ENCODE peak calls at places on chromosomes 4 and X, in nine cellular contexts. One of them, this sample, is unnamed.

GRCh38 chr4:26020083-26020668 is 106.2 kb downstream of the SMIM20 start:
- DNase-seq in OCI-LY7: no peak
- DNase-seq in SK-N-SH: no peak
- DNase-seq in hepatocyte: peak; percentile 27
- DNase-seq in MM.1S: no peak
- DNase-seq in neural progenitor cell: no peak
- DNase-seq in HCT116: no peak
- DNase-seq in GM23338: no peak
- DNase-seq in PC-3: peak; percentile 12
- DNase-seq in this sample: peak; percentile 91

GRCh38 chr4:113057891-113058290 is 8.4 kb downstream of the ANK2 start:
- DNase-seq in HCT116: peak; percentile 7
- DNase-seq in PC-3: peak; percentile 67
- DNase-seq in hepatocyte: no peak
- DNase-seq in MM.1S: no peak
- DNase-seq in OCI-LY7: no peak
- DNase-seq in SK-N-SH: no peak
- DNase-seq in GM23338: no peak
- DNase-seq in neural progenitor cell: no peak
- DNase-seq in this sample: peak; percentile 51

GRCh38 chrX:66005832-66006449 is 33.9 kb downstream of the VSIG4 start:
- DNase-seq in neural progenitor cell: no peak
- DNase-seq in HCT116: no peak
- DNase-seq in PC-3: no peak
- DNase-seq in GM23338: no peak
- DNase-seq in hepatocyte: no peak
- DNase-seq in MM.1S: no peak
- DNase-seq in OCI-LY7: no peak
- DNase-seq in SK-N-SH: no peak
- DNase-seq in this sample: no peak

GRCh38 chr4:2931765-2932560 is 31.2 kb downstream of the NOP14 start:
- DNase-seq in PC-3: no peak
- DNase-seq in MM.1S: no peak
- DNase-seq in neural progenitor cell: no peak
- DNase-seq in hepatocyte: no peak
- DNase-seq in SK-N-SH: no peak
- DNase-seq in HCT116: no peak
- DNase-seq in GM23338: peak; percentile 63
- DNase-seq in OCI-LY7: peak; percentile 82
- DNase-seq in this sample: no peak

GRCh38 chrX:100353326-100353725 is 56.7 kb downstream of the PCDH19 start:
- DNase-seq in hepatocyte: no peak
- DNase-seq in OCI-LY7: no peak
- DNase-seq in GM23338: no peak
- DNase-seq in SK-N-SH: no peak
- DNase-seq in PC-3: no peak
- DNase-seq in neural progenitor cell: no peak
- DNase-seq in MM.1S: no peak
- DNase-seq in HCT116: no peak
- DNase-seq in this sample: no peak

GRCh38 chr4:87092389-87093141 is 127.9 kb downstream of the KLHL8 start:
- DNase-seq in SK-N-SH: peak; percentile 40
- DNase-seq in OCI-LY7: peak; percentile 30
- DNase-seq in GM23338: no peak
- DNase-seq in neural progenitor cell: no peak
- DNase-seq in hepatocyte: peak; percentile 82
- DNase-seq in PC-3: peak; percentile 94
- DNase-seq in MM.1S: no peak
- DNase-seq in HCT116: peak; percentile 52
- DNase-seq in this sample: peak; percentile 95

GRCh38 chr4:153233761-153234371 is 29.6 kb downstream of the TRIM2 start:
- DNase-seq in HCT116: peak; percentile 78
- DNase-seq in OCI-LY7: no peak
- DNase-seq in SK-N-SH: no peak
- DNase-seq in GM23338: no peak
- DNase-seq in neural progenitor cell: no peak
- DNase-seq in PC-3: peak; percentile 90
- DNase-seq in MM.1S: no peak
- DNase-seq in hepatocyte: peak; percentile 33
- DNase-seq in this sample: peak; percentile 95

GRCh38 chr4:48578132-48578964 is 88.3 kb downstream of the ZAR1 start:
- DNase-seq in neural progenitor cell: peak; percentile 75
- DNase-seq in hepatocyte: peak; percentile 82
- DNase-seq in HCT116: peak; percentile 36
- DNase-seq in OCI-LY7: peak; percentile 72
- DNase-seq in PC-3: peak; percentile 67
- DNase-seq in GM23338: peak; percentile 81
- DNase-seq in MM.1S: peak; percentile 47
- DNase-seq in SK-N-SH: peak; percentile 59
- DNase-seq in this sample: peak; percentile 81

GRCh38 chr4:111475001-111475400 is 670.3 kb upstream of the FAM241A start:
- DNase-seq in GM23338: peak; percentile 85
- DNase-seq in HCT116: peak; percentile 38
- DNase-seq in SK-N-SH: peak; percentile 1
- DNase-seq in MM.1S: no peak
- DNase-seq in neural progenitor cell: peak; percentile 72
- DNase-seq in hepatocyte: peak; percentile 69
- DNase-seq in PC-3: peak; percentile 52
- DNase-seq in OCI-LY7: no peak
- DNase-seq in this sample: peak; percentile 55

GRCh38 chr4:140343303-140343702 is 30.1 kb upstream of the SCOC start:
- DNase-seq in GM23338: no peak
- DNase-seq in MM.1S: no peak
- DNase-seq in OCI-LY7: no peak
- DNase-seq in SK-N-SH: no peak
- DNase-seq in PC-3: peak; percentile 33
- DNase-seq in HCT116: peak; percentile 31
- DNase-seq in neural progenitor cell: no peak
- DNase-seq in hepatocyte: peak; percentile 85
- DNase-seq in this sample: no peak

GRCh38 chr4:84167579-84167978 is 331.5 kb downstream of the NKX6-1 start:
- DNase-seq in HCT116: no peak
- DNase-seq in neural progenitor cell: peak; percentile 68
- DNase-seq in GM23338: peak; percentile 71
- DNase-seq in MM.1S: no peak
- DNase-seq in SK-N-SH: no peak
- DNase-seq in OCI-LY7: no peak
- DNase-seq in hepatocyte: peak; percentile 10
- DNase-seq in PC-3: no peak
- DNase-seq in this sample: peak; percentile 7

GRCh38 chrX:42097491-42097890 is 174.1 kb upstream of the CASK start:
- DNase-seq in GM23338: no peak
- DNase-seq in HCT116: no peak
- DNase-seq in OCI-LY7: no peak
- DNase-seq in SK-N-SH: no peak
- DNase-seq in PC-3: no peak
- DNase-seq in hepatocyte: no peak
- DNase-seq in MM.1S: no peak
- DNase-seq in neural progenitor cell: no peak
- DNase-seq in this sample: no peak

GRCh38 chr4:176443117-176443516 is 123.4 kb downstream of the SPCS3 start:
- DNase-seq in neural progenitor cell: no peak
- DNase-seq in SK-N-SH: no peak
- DNase-seq in GM23338: no peak
- DNase-seq in OCI-LY7: no peak
- DNase-seq in MM.1S: no peak
- DNase-seq in HCT116: peak; percentile 56
- DNase-seq in PC-3: peak; percentile 89
- DNase-seq in hepatocyte: no peak
- DNase-seq in this sample: peak; percentile 92

GRCh38 chrX:15973941-15974340 is 119.3 kb upstream of the AP1S2 start:
- DNase-seq in hepatocyte: no peak
- DNase-seq in neural progenitor cell: no peak
- DNase-seq in HCT116: no peak
- DNase-seq in PC-3: no peak
- DNase-seq in SK-N-SH: no peak
- DNase-seq in OCI-LY7: no peak
- DNase-seq in MM.1S: no peak
- DNase-seq in GM23338: no peak
- DNase-seq in this sample: peak; percentile 6

GRCh38 chr4:1837069-1837468 is 18.9 kb downstream of the LETM1 start:
- DNase-seq in hepatocyte: no peak
- DNase-seq in SK-N-SH: no peak
- DNase-seq in MM.1S: no peak
- DNase-seq in OCI-LY7: no peak
- DNase-seq in HCT116: no peak
- DNase-seq in PC-3: no peak
- DNase-seq in GM23338: no peak
- DNase-seq in neural progenitor cell: no peak
- DNase-seq in this sample: no peak

GRCh38 chr4:1833307-1834046 is 22.5 kb downstream of the LETM1 start:
- DNase-seq in MM.1S: no peak
- DNase-seq in PC-3: no peak
- DNase-seq in HCT116: no peak
- DNase-seq in SK-N-SH: no peak
- DNase-seq in hepatocyte: no peak
- DNase-seq in GM23338: no peak
- DNase-seq in OCI-LY7: peak; percentile 57
- DNase-seq in neural progenitor cell: no peak
- DNase-seq in this sample: no peak

GRCh38 chr4:1839306-1839705 is 16.6 kb downstream of the LETM1 start:
- DNase-seq in HCT116: no peak
- DNase-seq in GM23338: no peak
- DNase-seq in SK-N-SH: no peak
- DNase-seq in OCI-LY7: peak; percentile 15
- DNase-seq in MM.1S: no peak
- DNase-seq in PC-3: no peak
- DNase-seq in hepatocyte: no peak
- DNase-seq in neural progenitor cell: no peak
- DNase-seq in this sample: no peak

GRCh38 chr4:1834047-1834769 is 21.7 kb downstream of the LETM1 start:
- DNase-seq in PC-3: no peak
- DNase-seq in HCT116: no peak
- DNase-seq in neural progenitor cell: no peak
- DNase-seq in GM23338: no peak
- DNase-seq in SK-N-SH: no peak
- DNase-seq in OCI-LY7: no peak
- DNase-seq in hepatocyte: no peak
- DNase-seq in MM.1S: no peak
- DNase-seq in this sample: no peak

DNA sequence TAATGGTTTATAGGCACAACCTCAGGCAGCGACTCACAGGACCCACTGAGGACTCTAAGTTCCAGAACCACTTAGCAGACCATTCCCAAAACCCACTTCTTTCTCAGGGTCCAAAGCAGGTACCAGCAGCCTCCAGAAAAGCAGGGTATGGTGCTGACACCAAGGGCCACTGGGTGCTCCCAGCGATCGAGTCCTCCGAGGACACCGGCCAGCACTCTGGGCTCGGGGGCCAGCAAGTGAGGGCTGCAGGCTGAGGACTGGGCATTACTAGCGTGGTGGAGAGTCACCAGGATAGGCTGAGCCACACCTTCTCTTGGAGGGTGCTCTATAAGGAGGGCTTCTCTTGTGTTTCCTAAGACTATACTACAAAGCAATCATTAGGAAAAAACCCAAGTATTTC is 19.3 kb downstream of the LETM1 start:
- DNase-seq in GM23338: no peak
- DNase-seq in HCT116: no peak
- DNase-seq in SK-N-SH: no peak
- DNase-seq in PC-3: no peak
- DNase-seq in MM.1S: no peak
- DNase-seq in hepatocyte: no peak
- DNase-seq in OCI-LY7: no peak
- DNase-seq in neural progenitor cell: no peak
- DNase-seq in this sample: no peak
- H3K36me3 ChIP-seq in GM23338: peaks cover 20% of the 10 kb centered on the region
- H3K36me3 ChIP-seq in HCT116: peaks cover 35% of the 10 kb centered on the region
- H3K36me3 ChIP-seq in SK-N-SH: peaks cover 32% of the 10 kb centered on the region
- H3K36me3 ChIP-seq in PC-3: peaks cover 7% of the 10 kb centered on the region
- H3K36me3 ChIP-seq in MM.1S: peaks cover 5% of the 10 kb centered on the region
- H3K36me3 ChIP-seq in hepatocyte: no peaks in the 10 kb centered on the region
- H3K36me3 ChIP-seq in OCI-LY7: peaks cover 81% of the 10 kb centered on the region
- H3K36me3 ChIP-seq in neural progenitor cell: no peaks in the 10 kb centered on the region
- H3K36me3 ChIP-seq in this sample: peaks cover 13% of the 10 kb centered on the region

GRCh38 chr4:185524888-185525863 is 10.1 kb downstream of the PDLIM3 start:
- DNase-seq in GM23338: no peak
- DNase-seq in hepatocyte: no peak
- DNase-seq in neural progenitor cell: no peak
- DNase-seq in MM.1S: no peak
- DNase-seq in OCI-LY7: no peak
- DNase-seq in HCT116: no peak
- DNase-seq in SK-N-SH: no peak
- DNase-seq in PC-3: peak; percentile 27
- DNase-seq in this sample: no peak
- TF ChIP-seq EZH2phosphoT487 in GM23338: no peak
- TF ChIP-seq EZH2phosphoT487 in hepatocyte: no peak
- TF ChIP-seq EZH2phosphoT487 in neural progenitor cell: no peak
- TF ChIP-seq EZH2phosphoT487 in MM.1S: no peak
- TF ChIP-seq EZH2phosphoT487 in OCI-LY7: no peak
- TF ChIP-seq EZH2phosphoT487 in HCT116: no peak
- TF ChIP-seq EZH2phosphoT487 in SK-N-SH: no peak
- TF ChIP-seq EZH2phosphoT487 in PC-3: no peak
- TF ChIP-seq EZH2phosphoT487 in this sample: no peak

DNA sequence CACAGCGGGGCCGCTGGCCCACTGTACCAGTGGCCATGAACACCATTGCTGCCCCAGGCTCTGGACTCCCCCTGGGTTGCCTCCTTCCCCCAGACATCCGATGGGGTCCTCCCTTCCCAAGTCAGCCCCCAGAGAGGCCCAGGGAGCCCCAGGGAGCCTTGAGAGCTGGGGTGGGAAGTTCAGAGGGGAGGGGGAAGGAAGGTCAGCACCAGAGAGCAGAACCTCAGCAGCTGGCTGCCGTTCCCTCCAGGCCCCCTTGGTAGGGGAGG is 464 bp upstream of the ARHGAP4 start:
- DNase-seq in GM23338: peak; percentile 55
- DNase-seq in SK-N-SH: no peak
- DNase-seq in neural progenitor cell: no peak
- DNase-seq in HCT116: no peak
- DNase-seq in MM.1S: no peak
- DNase-seq in OCI-LY7: no peak
- DNase-seq in hepatocyte: no peak
- DNase-seq in PC-3: no peak
- DNase-seq in this sample: no peak
- H3K4me3 ChIP-seq in GM23338: peak overlapping the region; percentile 65
- H3K4me3 ChIP-seq in SK-N-SH: no peak overlapping the region
- H3K4me3 ChIP-seq in neural progenitor cell: peak overlapping the region; percentile 63
- H3K4me3 ChIP-seq in HCT116: peak overlapping the region; percentile 71
- H3K4me3 ChIP-seq in MM.1S: peak overlapping the region; percentile 78
- H3K4me3 ChIP-seq in OCI-LY7: peak overlapping the region; percentile 99
- H3K4me3 ChIP-seq in hepatocyte: no peak overlapping the region
- H3K4me3 ChIP-seq in PC-3: no peak overlapping the region
- H3K4me3 ChIP-seq in this sample: no peak overlapping the region

DNA sequence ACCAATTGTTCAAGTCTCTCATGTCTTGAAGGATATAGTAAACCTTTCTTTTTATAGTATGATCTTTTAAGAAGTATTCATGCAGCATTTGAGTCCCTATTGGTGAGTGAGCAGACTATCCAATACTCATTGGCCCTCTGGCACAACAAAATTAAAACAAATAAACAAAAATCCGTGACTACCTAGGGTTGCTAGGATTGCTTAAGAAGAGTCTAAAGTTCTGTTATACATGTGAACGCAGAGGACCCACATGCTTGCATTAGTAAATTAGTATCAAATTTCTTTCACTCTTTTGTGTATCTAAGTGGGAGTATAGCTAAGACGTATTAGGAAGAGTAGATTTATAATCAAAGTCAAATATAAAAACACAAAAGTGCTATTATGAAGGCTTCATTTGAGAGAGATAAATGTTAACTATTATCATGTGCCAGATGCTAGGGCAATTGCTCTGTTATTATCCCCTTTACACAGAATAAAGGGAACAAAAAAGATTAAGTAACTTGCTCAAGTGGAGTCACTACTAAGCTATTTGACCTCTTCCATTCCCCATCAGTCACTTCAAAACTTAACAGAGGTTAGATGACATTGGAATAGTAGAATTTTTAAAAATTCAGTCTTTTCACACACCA is 29.2 kb upstream of the LARP1B start:
- DNase-seq in SK-N-SH: no peak
- DNase-seq in hepatocyte: no peak
- DNase-seq in HCT116: no peak
- DNase-seq in PC-3: no peak
- DNase-seq in OCI-LY7: no peak
- DNase-seq in GM23338: no peak
- DNase-seq in neural progenitor cell: no peak
- DNase-seq in MM.1S: no peak
- DNase-seq in this sample: no peak
- H3K36me3 ChIP-seq in SK-N-SH: peaks cover 17% of the 10 kb centered on the region
- H3K36me3 ChIP-seq in hepatocyte: no peaks in the 10 kb centered on the region
- H3K36me3 ChIP-seq in HCT116: peaks cover 3% of the 10 kb centered on the region
- H3K36me3 ChIP-seq in PC-3: no peaks in the 10 kb centered on the region
- H3K36me3 ChIP-seq in OCI-LY7: peaks cover 3% of the 10 kb centered on the region
- H3K36me3 ChIP-seq in GM23338: no peaks in the 10 kb centered on the region
- H3K36me3 ChIP-seq in neural progenitor cell: peaks cover 4% of the 10 kb centered on the region
- H3K36me3 ChIP-seq in MM.1S: no peaks in the 10 kb centered on the region
- H3K36me3 ChIP-seq in this sample: no peaks in the 10 kb centered on the region